ENCODE peak calls at places on chromosomes 11 and 22, in five cellular contexts. One of them, this sample, is unnamed.

GRCh38 chr22:27075028-27075678 is 417.8 kb downstream of the MIAT start:
- DNase-seq in HFF-Myc: no peak
- DNase-seq in CD8-positive, alpha-beta memory T cell: no peak
- DNase-seq in fibroblast of lung: no peak
- DNase-seq in BJ: no peak
- DNase-seq in this sample: no peak

GRCh38 chr11:7098235-7098832 is 9.5 kb downstream of the RBMXL2 start:
- DNase-seq in CD8-positive, alpha-beta memory T cell: no peak
- DNase-seq in HFF-Myc: peak
- DNase-seq in BJ: no peak
- DNase-seq in fibroblast of lung: peak
- DNase-seq in this sample: peak

GRCh38 chr11:29025001-29025400 is 916.8 kb downstream of the METTL15 start:
- DNase-seq in fibroblast of lung: no peak
- DNase-seq in BJ: no peak
- DNase-seq in HFF-Myc: no peak
- DNase-seq in CD8-positive, alpha-beta memory T cell: no peak
- DNase-seq in this sample: no peak

GRCh38 chr22:36769541-36769940 is 6.4 kb downstream of the IFT27 start:
- DNase-seq in HFF-Myc: no peak
- DNase-seq in fibroblast of lung: no peak
- DNase-seq in BJ: no peak
- DNase-seq in CD8-positive, alpha-beta memory T cell: no peak
- DNase-seq in this sample: no peak

GRCh38 chr11:101718406-101718805 is 134.6 kb upstream of the TRPC6 start:
- DNase-seq in CD8-positive, alpha-beta memory T cell: no peak
- DNase-seq in BJ: no peak
- DNase-seq in fibroblast of lung: peak
- DNase-seq in HFF-Myc: no peak
- DNase-seq in this sample: peak

GRCh38 chr22:19172213-19173046 is 6.1 kb downstream of the SLC25A1 start:
- DNase-seq in HFF-Myc: no peak
- DNase-seq in CD8-positive, alpha-beta memory T cell: no peak
- DNase-seq in fibroblast of lung: no peak
- DNase-seq in BJ: no peak
- DNase-seq in this sample: no peak

GRCh38 chr22:49528420-49528720 is 299.3 kb downstream of the BRD1 start:
- DNase-seq in HFF-Myc: no peak
- DNase-seq in BJ: no peak
- DNase-seq in fibroblast of lung: no peak
- DNase-seq in CD8-positive, alpha-beta memory T cell: no peak
- DNase-seq in this sample: no peak

GRCh38 chr22:27988704-27989103 is 69.6 kb upstream of the PITPNB start:
- DNase-seq in CD8-positive, alpha-beta memory T cell: no peak
- DNase-seq in fibroblast of lung: no peak
- DNase-seq in BJ: no peak
- DNase-seq in HFF-Myc: no peak
- DNase-seq in this sample: no peak

GRCh38 chr11:7251836-7252682 is at the start of gene SYT9:
- DNase-seq in fibroblast of lung: peak
- DNase-seq in HFF-Myc: no peak
- DNase-seq in BJ: no peak
- DNase-seq in CD8-positive, alpha-beta memory T cell: no peak
- DNase-seq in this sample: no peak

GRCh38 chr11:27293500-27294417 is 69.3 kb downstream of the CCDC34 start:
- DNase-seq in CD8-positive, alpha-beta memory T cell: no peak
- DNase-seq in fibroblast of lung: no peak
- DNase-seq in BJ: no peak
- DNase-seq in HFF-Myc: no peak
- DNase-seq in this sample: no peak

GRCh38 chr11:10497371-10498021 is 42.4 kb downstream of the AMPD3 start:
- DNase-seq in BJ: no peak
- DNase-seq in fibroblast of lung: no peak
- DNase-seq in CD8-positive, alpha-beta memory T cell: no peak
- DNase-seq in HFF-Myc: no peak
- DNase-seq in this sample: no peak

GRCh38 chr11:100004541-100004940 is 682.5 kb upstream of the ARHGAP42 start:
- DNase-seq in CD8-positive, alpha-beta memory T cell: no peak
- DNase-seq in BJ: no peak
- DNase-seq in fibroblast of lung: no peak
- DNase-seq in HFF-Myc: no peak
- DNase-seq in this sample: no peak

GRCh38 chr11:46361283-46362145 is 14.3 kb downstream of the DGKZ start:
- DNase-seq in CD8-positive, alpha-beta memory T cell: peak
- DNase-seq in fibroblast of lung: peak
- DNase-seq in BJ: no peak
- DNase-seq in HFF-Myc: no peak
- DNase-seq in this sample: no peak

GRCh38 chr11:93784152-93784934 is at the start of gene MED17:
- DNase-seq in CD8-positive, alpha-beta memory T cell: peak
- DNase-seq in HFF-Myc: peak
- DNase-seq in BJ: peak
- DNase-seq in fibroblast of lung: peak
- DNase-seq in this sample: peak
- H3K4me3 ChIP-seq in CD8-positive, alpha-beta memory T cell: peak
- H3K4me3 ChIP-seq in HFF-Myc: peak
- H3K4me3 ChIP-seq in BJ: peak
- H3K4me3 ChIP-seq in fibroblast of lung: peak
- H3K4me3 ChIP-seq in this sample: peak

DNA sequence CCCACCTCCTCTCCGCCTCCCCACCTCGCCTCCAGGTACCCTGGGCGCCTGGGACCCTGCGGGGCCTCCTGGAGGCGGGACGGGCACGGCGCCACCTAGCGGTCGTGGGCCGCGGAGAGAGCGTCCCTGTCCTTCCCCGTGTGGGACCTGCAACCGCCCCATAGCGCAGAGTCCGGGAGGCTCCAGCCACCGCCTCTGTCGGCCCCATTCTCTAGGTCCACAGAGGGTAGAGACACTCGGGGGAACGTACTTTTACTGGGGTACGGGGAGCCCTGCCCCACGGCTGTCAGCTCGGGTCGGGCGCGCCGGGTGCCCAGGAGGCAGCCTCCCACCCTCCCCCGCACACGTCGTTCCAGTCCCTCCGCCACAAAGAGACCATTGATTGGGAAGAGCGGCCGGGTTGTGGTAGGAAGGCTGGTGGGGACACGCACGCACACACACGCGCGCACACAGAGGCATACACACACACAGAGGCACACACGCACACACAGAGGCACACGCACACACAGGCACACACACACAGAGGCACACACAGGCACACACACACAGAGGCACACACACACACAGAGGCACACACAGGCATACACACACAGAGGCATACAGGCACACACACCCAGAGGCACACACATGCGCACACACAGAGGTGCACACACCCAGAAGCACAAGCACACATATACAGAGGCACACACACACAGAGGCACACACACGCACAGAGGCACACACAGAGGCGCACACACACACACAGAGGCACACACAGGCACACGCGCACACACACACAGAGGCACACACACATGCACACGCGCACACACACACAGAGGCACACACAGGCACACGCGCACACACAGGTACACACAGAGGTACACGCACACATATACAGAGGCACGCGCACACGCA is 12.6 kb upstream of the NECTIN1 start:
- DNase-seq in HFF-Myc: no peak
- DNase-seq in BJ: no peak
- DNase-seq in CD8-positive, alpha-beta memory T cell: peak
- DNase-seq in fibroblast of lung: no peak
- DNase-seq in this sample: no peak
- H3K4me3 ChIP-seq in HFF-Myc: no peak
- H3K4me3 ChIP-seq in BJ: no peak
- H3K4me3 ChIP-seq in CD8-positive, alpha-beta memory T cell: no peak
- H3K4me3 ChIP-seq in fibroblast of lung: no peak
- H3K4me3 ChIP-seq in this sample: no peak

DNA sequence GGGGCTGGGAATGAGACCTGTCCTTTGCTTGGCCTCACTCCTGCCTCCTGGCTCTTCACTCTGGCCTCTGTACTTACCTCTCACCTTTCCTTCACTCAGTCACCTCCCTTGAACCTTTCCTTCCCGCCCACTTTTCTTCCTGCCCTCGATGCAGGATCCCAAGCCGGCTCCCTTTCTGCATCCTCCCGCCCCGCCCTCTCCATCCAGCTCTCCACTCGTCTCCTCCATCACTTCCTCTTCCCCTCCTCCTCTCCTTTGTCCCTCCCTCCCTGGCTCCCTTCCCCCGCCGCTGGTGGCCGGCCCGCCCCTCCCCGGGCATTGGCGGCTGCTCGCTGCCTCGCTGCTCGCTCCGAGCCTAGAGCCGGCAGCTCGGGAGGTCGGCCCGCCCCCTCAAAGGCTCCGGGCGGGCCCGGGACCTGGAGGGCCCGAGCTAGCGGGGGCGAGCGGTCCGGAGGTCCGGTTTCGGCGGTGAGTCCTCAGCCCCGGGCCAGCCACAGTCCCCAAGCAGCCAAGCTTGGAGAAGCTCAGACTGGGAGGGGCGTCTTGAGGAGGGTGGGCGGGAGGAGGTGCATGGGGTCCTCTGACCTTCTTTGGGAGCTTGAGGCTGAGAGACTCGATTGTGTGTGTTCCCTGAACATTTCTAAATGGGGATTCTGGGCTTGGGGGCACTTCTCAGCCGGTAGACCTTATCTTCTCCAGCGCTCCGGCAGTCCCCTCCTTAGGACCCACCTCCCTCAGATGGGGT is 13.8 kb downstream of the PHLDB1 start:
- DNase-seq in BJ: no peak
- DNase-seq in HFF-Myc: peak
- DNase-seq in CD8-positive, alpha-beta memory T cell: no peak
- DNase-seq in fibroblast of lung: peak
- DNase-seq in this sample: peak
- H3K4me3 ChIP-seq in BJ: peak
- H3K4me3 ChIP-seq in HFF-Myc: peak
- H3K4me3 ChIP-seq in CD8-positive, alpha-beta memory T cell: no peak
- H3K4me3 ChIP-seq in fibroblast of lung: peak
- H3K4me3 ChIP-seq in this sample: peak

DNA sequence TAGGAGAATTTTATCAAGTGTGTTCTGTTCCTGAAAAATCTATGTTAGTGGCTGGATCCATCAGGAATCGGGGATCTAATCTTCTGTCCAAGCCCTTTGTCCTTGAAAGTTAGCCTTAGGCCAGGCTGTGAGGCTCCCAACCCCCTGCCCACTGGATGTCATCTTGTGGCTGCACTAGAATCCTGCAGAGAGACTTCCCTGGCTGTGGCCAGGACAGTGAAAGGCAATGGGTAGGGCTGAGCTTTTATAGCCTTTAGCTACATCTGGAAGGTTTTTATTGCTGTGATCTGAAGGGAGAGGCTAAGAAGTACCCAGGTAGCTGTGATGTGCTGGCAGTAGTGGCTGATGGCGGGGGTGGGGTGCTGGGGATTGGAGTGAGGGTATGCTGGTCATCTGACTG is 2.1 kb downstream of the OAF start:
- DNase-seq in fibroblast of lung: no peak
- DNase-seq in BJ: no peak
- DNase-seq in CD8-positive, alpha-beta memory T cell: no peak
- DNase-seq in HFF-Myc: no peak
- DNase-seq in this sample: no peak
- H3K4me3 ChIP-seq in fibroblast of lung: peak
- H3K4me3 ChIP-seq in BJ: peak
- H3K4me3 ChIP-seq in CD8-positive, alpha-beta memory T cell: no peak
- H3K4me3 ChIP-seq in HFF-Myc: peak
- H3K4me3 ChIP-seq in this sample: peak

GRCh38 chr11:94871491-94872185 is 101.7 kb downstream of the CWC15 start:
- DNase-seq in fibroblast of lung: no peak
- DNase-seq in HFF-Myc: no peak
- DNase-seq in CD8-positive, alpha-beta memory T cell: no peak
- DNase-seq in BJ: no peak
- DNase-seq in this sample: no peak
- H3K4me3 ChIP-seq in fibroblast of lung: no peak
- H3K4me3 ChIP-seq in HFF-Myc: no peak
- H3K4me3 ChIP-seq in CD8-positive, alpha-beta memory T cell: no peak
- H3K4me3 ChIP-seq in BJ: no peak
- H3K4me3 ChIP-seq in this sample: no peak

This sample was measured in skeletal muscle cell.